ENCODE peak calls at places on chromosomes 3 and 15, in six cellular contexts. One of them, this sample, is unnamed.

GRCh38 chr3:197512691-197513571 is 42.8 kb downstream of the BDH1 start:
- DNase-seq in K562: no peak
- DNase-seq in GM12878: no peak
- DNase-seq in WTC11: no peak
- DNase-seq in HCT116: no peak
- DNase-seq in HepG2: no peak
- DNase-seq in this sample: no peak

GRCh38 chr3:18402140-18402834 is 22.9 kb downstream of the SATB1 start:
- DNase-seq in K562: no peak
- DNase-seq in GM12878: no peak
- DNase-seq in WTC11: no peak
- DNase-seq in HepG2: no peak
- DNase-seq in HCT116: no peak
- DNase-seq in this sample: no peak

GRCh38 chr3:119235151-119235550 is 5.5 kb downstream of the B4GALT4 start:
- DNase-seq in WTC11: no peak
- DNase-seq in HCT116: no peak
- DNase-seq in K562: no peak
- DNase-seq in GM12878: no peak
- DNase-seq in HepG2: no peak
- DNase-seq in this sample: no peak

GRCh38 chr15:87365221-87365620 is 891.3 kb downstream of the NTRK3 start:
- DNase-seq in HCT116: no peak
- DNase-seq in K562: no peak
- DNase-seq in GM12878: no peak
- DNase-seq in HepG2: no peak
- DNase-seq in WTC11: no peak
- DNase-seq in this sample: no peak

GRCh38 chr15:55858661-55859060 is 115.7 kb upstream of the PRTG start:
- DNase-seq in HCT116: no peak
- DNase-seq in K562: no peak
- DNase-seq in WTC11: no peak
- DNase-seq in HepG2: no peak
- DNase-seq in GM12878: no peak
- DNase-seq in this sample: no peak

GRCh38 chr3:144923051-144923450 is 951.4 kb downstream of the DIPK2A start:
- DNase-seq in K562: no peak
- DNase-seq in HepG2: no peak
- DNase-seq in HCT116: no peak
- DNase-seq in WTC11: no peak
- DNase-seq in GM12878: no peak
- DNase-seq in this sample: no peak

GRCh38 chr3:32440481-32441350 is 49.1 kb downstream of the CMTM7 start:
- DNase-seq in K562: no peak
- DNase-seq in WTC11: no peak
- DNase-seq in HepG2: no peak
- DNase-seq in GM12878: no peak
- DNase-seq in HCT116: no peak
- DNase-seq in this sample: peak; percentile 32

GRCh38 chr3:52574056-52574965 is 37.9 kb downstream of the UQCC5 start:
- DNase-seq in HepG2: no peak
- DNase-seq in K562: no peak
- DNase-seq in WTC11: no peak
- DNase-seq in HCT116: no peak
- DNase-seq in GM12878: no peak
- DNase-seq in this sample: no peak

DNA sequence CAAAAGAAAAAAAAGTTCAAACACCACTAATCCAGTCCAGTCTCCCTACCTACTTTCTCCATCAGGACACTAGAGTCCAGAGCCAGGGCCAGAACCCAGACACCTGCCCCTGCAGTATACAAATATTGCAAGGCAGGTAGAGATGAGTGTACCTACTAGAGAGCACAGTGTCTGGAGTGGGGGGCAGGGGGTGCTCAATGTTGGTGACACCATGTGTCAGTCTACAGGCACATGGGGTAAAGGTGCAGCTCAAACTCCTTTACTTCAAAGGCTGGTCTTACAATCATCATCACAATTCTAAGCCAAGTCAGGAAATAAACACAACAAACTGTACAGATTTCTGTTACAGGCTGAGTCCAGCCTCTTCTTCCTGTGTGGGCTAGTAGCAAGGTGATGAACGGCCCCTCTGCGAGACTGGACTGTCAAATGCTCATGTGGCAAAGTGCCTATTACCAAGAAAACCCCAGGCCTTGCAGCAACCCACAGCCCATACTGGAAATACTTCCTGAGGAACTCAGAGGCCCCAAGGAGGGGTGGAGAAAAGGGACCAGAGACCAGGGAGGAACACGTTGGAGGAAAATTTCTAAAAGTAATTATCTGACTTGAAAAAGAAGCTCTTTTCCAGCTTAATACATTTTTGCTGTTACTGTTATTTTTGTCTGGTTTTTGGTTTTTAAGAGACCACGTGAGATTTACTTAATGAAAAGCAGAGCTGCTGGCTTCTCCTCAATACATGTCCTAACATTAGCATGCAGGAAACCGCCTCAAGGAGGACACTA is 29.7 kb downstream of the TBC1D2B start:
- DNase-seq in GM12878: no peak
- DNase-seq in WTC11: no peak
- DNase-seq in K562: no peak
- DNase-seq in HCT116: no peak
- DNase-seq in HepG2: no peak
- DNase-seq in this sample: no peak
- TF ChIP-seq ATF3 in GM12878: no peak
- TF ChIP-seq ATF3 in WTC11: no peak
- TF ChIP-seq ATF3 in K562: no peak
- TF ChIP-seq ATF3 in HCT116: no peak
- TF ChIP-seq ATF3 in HepG2: no peak
- TF ChIP-seq ATF3 in this sample: no peak

DNA sequence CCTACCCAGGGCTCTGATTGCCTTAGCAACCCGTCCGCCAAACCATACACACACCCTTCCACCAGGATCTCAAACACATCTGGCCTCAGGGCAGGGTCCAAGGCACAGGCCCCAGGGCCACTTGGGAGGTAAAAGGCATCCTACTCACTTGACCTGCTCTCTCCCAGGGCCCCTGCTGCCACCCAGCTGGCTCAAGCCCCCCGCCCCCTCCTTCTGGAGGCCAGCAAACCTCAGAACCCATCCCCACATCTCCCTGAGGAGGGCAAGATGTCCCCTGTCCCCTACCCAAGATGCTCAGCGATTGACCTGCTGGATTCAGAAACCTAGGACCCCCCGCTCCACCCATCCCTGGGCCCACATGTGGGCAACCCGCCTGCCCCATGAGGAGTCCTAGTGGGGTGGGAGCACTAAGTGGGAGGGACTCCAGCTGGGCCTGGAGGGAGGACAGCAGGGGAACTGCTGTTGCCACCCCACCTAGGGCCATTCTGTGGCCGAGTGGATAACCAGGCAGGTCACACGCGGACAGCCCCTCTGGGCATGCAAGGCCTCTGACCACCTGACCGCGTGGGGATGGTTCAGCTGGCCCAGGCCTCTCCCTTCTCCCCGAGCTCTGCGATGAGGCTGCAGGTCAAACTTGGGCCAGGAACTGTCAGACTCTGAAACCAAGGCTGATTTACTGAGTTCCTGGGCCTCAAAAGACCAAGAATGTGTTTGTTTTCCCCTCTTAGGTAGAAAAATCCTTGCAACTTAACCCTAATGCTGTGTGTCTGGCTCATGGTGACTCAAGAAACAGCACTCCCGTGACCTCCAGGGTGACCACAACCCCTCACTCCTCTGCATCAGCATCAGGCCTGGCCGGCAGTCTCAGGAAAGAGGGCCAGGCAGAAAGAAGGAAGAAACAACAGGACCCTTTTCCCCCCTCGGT is 4.2 kb downstream of the MFGE8 start:
- DNase-seq in WTC11: no peak
- DNase-seq in HepG2: no peak
- DNase-seq in K562: no peak
- DNase-seq in HCT116: no peak
- DNase-seq in GM12878: no peak
- DNase-seq in this sample: no peak
- TF ChIP-seq ATF3 in WTC11: no peak
- TF ChIP-seq ATF3 in HepG2: no peak
- TF ChIP-seq ATF3 in K562: no peak
- TF ChIP-seq ATF3 in HCT116: no peak
- TF ChIP-seq ATF3 in GM12878: no peak
- TF ChIP-seq ATF3 in this sample: no peak

GRCh38 chr3:149401215-149401925 is 23.9 kb upstream of the TM4SF1 start:
- DNase-seq in GM12878: no peak
- DNase-seq in K562: no peak
- DNase-seq in HCT116: no peak
- DNase-seq in HepG2: peak; percentile 97
- DNase-seq in WTC11: no peak
- DNase-seq in this sample: no peak
- TF ChIP-seq ATF3 in GM12878: no peak
- TF ChIP-seq ATF3 in K562: no peak
- TF ChIP-seq ATF3 in HCT116: no peak
- TF ChIP-seq ATF3 in HepG2: peak; percentile 93
- TF ChIP-seq ATF3 in WTC11: no peak
- TF ChIP-seq ATF3 in this sample: no peak

DNA sequence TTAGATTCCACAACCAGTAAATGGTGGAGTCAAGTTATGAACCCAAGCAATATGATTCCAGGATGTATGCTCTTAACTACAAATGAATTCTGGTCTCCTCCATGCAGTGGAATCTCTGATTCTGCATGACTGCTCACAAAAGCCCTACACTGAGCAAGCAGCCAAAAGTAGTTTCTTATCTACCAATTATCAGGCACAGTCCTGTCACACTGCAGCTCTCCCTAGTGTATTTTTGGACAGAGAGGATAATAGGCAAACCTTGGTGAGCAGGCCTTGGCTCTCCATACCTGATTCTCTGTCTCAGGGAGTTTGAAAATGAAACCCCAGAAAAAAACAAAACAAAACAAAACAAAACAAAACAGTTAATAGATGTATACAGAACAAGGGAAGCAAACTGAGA is 3.5 kb upstream of the SSR3 start:
- DNase-seq in GM12878: no peak
- DNase-seq in HCT116: no peak
- DNase-seq in HepG2: no peak
- DNase-seq in K562: no peak
- DNase-seq in WTC11: no peak
- DNase-seq in this sample: no peak
- TF ChIP-seq ATF3 in GM12878: no peak
- TF ChIP-seq ATF3 in HCT116: no peak
- TF ChIP-seq ATF3 in HepG2: no peak
- TF ChIP-seq ATF3 in K562: no peak
- TF ChIP-seq ATF3 in WTC11: no peak
- TF ChIP-seq ATF3 in this sample: no peak

GRCh38 chr15:70259030-70259424 is 161.3 kb upstream of the TLE3 start:
- DNase-seq in HepG2: no peak
- DNase-seq in WTC11: no peak
- DNase-seq in GM12878: no peak
- DNase-seq in K562: peak; percentile 61
- DNase-seq in HCT116: no peak
- DNase-seq in this sample: no peak

GRCh38 chr15:70257047-70257446 is 159.3 kb upstream of the TLE3 start:
- DNase-seq in K562: no peak
- DNase-seq in HepG2: no peak
- DNase-seq in HCT116: no peak
- DNase-seq in WTC11: no peak
- DNase-seq in GM12878: no peak
- DNase-seq in this sample: no peak

GRCh38 chr15:70259640-70260066 is 161.9 kb upstream of the TLE3 start:
- DNase-seq in K562: peak; percentile 39
- DNase-seq in HepG2: peak; percentile 9
- DNase-seq in WTC11: peak; percentile 45
- DNase-seq in GM12878: no peak
- DNase-seq in HCT116: no peak
- DNase-seq in this sample: no peak

GRCh38 chr15:70257573-70258220 is 160.0 kb upstream of the TLE3 start:
- DNase-seq in GM12878: no peak
- DNase-seq in HCT116: no peak
- DNase-seq in HepG2: no peak
- DNase-seq in WTC11: no peak
- DNase-seq in K562: no peak
- DNase-seq in this sample: no peak

DNA sequence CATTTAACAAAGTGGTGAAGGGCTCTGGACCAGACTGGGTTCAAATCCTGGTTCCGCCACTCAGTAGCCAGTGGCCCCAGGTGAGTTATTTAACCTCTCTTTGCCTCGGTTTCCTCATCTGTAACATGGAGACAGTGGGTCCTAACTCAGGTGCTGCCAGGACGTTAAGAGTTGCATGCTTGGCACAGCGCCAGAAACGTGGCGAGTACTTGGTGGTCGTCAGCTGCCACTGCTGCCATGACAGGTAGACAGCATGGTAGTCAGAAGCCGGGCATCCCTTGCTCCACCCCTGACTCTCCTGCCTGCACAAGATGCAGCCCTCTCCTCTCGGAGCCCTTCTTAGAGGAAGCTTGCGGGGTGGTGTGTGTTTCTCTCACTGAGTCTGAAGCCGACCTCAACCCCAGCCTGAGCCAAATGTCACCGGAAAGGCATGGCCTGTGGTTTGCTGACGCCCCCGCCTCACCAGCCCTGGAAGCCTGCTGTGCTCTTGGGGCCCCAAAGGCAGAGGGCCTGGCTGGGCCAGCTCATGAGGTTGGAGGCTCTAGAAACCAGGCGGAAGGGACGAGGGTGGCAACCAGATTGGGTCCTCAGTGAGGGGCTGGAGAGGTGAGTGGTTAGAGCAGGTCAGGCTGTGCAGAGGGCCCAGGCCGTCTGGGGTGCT is 160.8 kb upstream of the TLE3 start:
- DNase-seq in K562: no peak
- DNase-seq in HCT116: no peak
- DNase-seq in GM12878: no peak
- DNase-seq in WTC11: no peak
- DNase-seq in HepG2: no peak
- DNase-seq in this sample: no peak
- TF ChIP-seq ATF3 in K562: no peak
- TF ChIP-seq ATF3 in HCT116: no peak
- TF ChIP-seq ATF3 in GM12878: no peak
- TF ChIP-seq ATF3 in WTC11: no peak
- TF ChIP-seq ATF3 in HepG2: no peak
- TF ChIP-seq ATF3 in this sample: no peak

GRCh38 chr3:185347392-185347791 is 15.5 kb upstream of the MAP3K13 start:
- DNase-seq in WTC11: no peak
- DNase-seq in HCT116: no peak
- DNase-seq in HepG2: no peak
- DNase-seq in GM12878: no peak
- DNase-seq in K562: no peak
- DNase-seq in this sample: no peak

GRCh38 chr3:185339945-185340344 is 23.0 kb upstream of the MAP3K13 start:
- DNase-seq in HepG2: no peak
- DNase-seq in WTC11: no peak
- DNase-seq in HCT116: no peak
- DNase-seq in K562: no peak
- DNase-seq in GM12878: no peak
- DNase-seq in this sample: no peak

GRCh38 chr3:185342458-185343169 is 20.3 kb upstream of the MAP3K13 start:
- DNase-seq in WTC11: no peak
- DNase-seq in HepG2: no peak
- DNase-seq in HCT116: no peak
- DNase-seq in GM12878: no peak
- DNase-seq in K562: no peak
- DNase-seq in this sample: no peak

GRCh38 chr3:185337231-185337816 is 25.6 kb upstream of the MAP3K13 start:
- DNase-seq in K562: no peak
- DNase-seq in GM12878: no peak
- DNase-seq in HepG2: peak; percentile 64
- DNase-seq in WTC11: no peak
- DNase-seq in HCT116: no peak
- DNase-seq in this sample: no peak

GRCh38 chr3:185341616-185342457 is 21.1 kb upstream of the MAP3K13 start:
- DNase-seq in HCT116: no peak
- DNase-seq in HepG2: no peak
- DNase-seq in K562: no peak
- DNase-seq in GM12878: no peak
- DNase-seq in WTC11: no peak
- DNase-seq in this sample: no peak
- TF ChIP-seq ATF3 in HCT116: no peak
- TF ChIP-seq ATF3 in HepG2: no peak
- TF ChIP-seq ATF3 in K562: no peak
- TF ChIP-seq ATF3 in GM12878: no peak
- TF ChIP-seq ATF3 in WTC11: no peak
- TF ChIP-seq ATF3 in this sample: no peak